ENCODE peak calls at places on chromosomes 4 and X, in four cellular contexts. Y, J, W and H are unnamed samples.

GRCh38 chr4:31085736-31086135 is 365.6 kb downstream of the PCDH7 start:
- DNase-seq in W (no peak), J (no peak), Y (no peak), H (no peak)

GRCh38 chrX:96791559-96791958 is 92.1 kb upstream of the RPA4 start:
- DNase-seq in Y (no peak), W (no peak), J (no peak), H (no peak)

GRCh38 chr4:105637409-105638258 is 70.9 kb downstream of the INTS12 start:
- DNase-seq in W (peak; percentile 48), J (no peak), Y (no peak), H (no peak)

GRCh38 chr4:74374561-74375327 is 9.8 kb downstream of the EREG start:
- DNase-seq in Y (no peak), W (no peak), J (no peak), H (no peak)

GRCh38 chr4:150950657-150951056 is 64.4 kb downstream of the LRBA start:
- DNase-seq in J (no peak), Y (no peak), W (no peak), H (no peak)

GRCh38 chrX:97639526-97639925 is 755.8 kb downstream of the RPA4 start:
- DNase-seq in W (peak; percentile 4), Y (no peak), J (no peak), H (no peak)

GRCh38 chrX:73561791-73562190 is 1.2 kb upstream of the CHIC1 start:
- DNase-seq in Y (no peak), W (peak; percentile 3), J (no peak), H (no peak)

GRCh38 chrX:120753413-120754251 is 122.0 kb downstream of the CT47B1 start:
- DNase-seq in J (peak; percentile 10), W (no peak), Y (no peak), H (no peak)

GRCh38 chr4:84901173-84901572 is 65.3 kb downstream of the WDFY3 start:
- DNase-seq in W (no peak), Y (no peak), J (no peak), H (no peak)

GRCh38 chrX:16868920-16869319 is 1.2 kb downstream of the RBBP7 start:
- DNase-seq in W (no peak), J (no peak), Y (no peak), H (no peak)

GRCh38 chr4:151727365-151727764 is 33.4 kb downstream of the GATB start:
- DNase-seq in W (no peak), Y (no peak), J (no peak), H (no peak)